ENCODE peak calls at places on chromosome 12, in four cellular contexts. G is neuronal stem cell; U is aorta; D is CD8-positive, alpha-beta memory T cell. O is an unnamed sample. For H3K4me1, the result is how much of the 10 kb centered on the place peaks cover.

GRCh38 chr12:121568971-121569808 is 11.6 kb downstream of the KDM2B start:
- DNase-seq in U (peak), G (no peak), D (no peak), O (peak)

GRCh38 chr12:71958056-71958455 is 19.4 kb downstream of the TPH2 start:
- DNase-seq in G (no peak), U (no peak), D (no peak), O (no peak)

GRCh38 chr12:50240096-50240791 is 43.1 kb downstream of the LIMA1 start:
- DNase-seq in U (no peak), D (no peak), G (no peak), O (no peak)

GRCh38 chr12:110680032-110680431 is 8.9 kb downstream of the HVCN1 start:
- DNase-seq in U (no peak), D (no peak), G (no peak), O (no peak)

GRCh38 chr12:116759783-116760581 is 21.9 kb downstream of the RNFT2 start:
- DNase-seq in D (no peak), G (no peak), U (peak), O (peak)

GRCh38 chr12:10191865-10192264 is 13.0 kb downstream of the TMEM52B start:
- DNase-seq in D (no peak), G (no peak), U (no peak), O (no peak)

GRCh38 chr12:106065506-106065905 is 73.2 kb downstream of the NUAK1 start:
- DNase-seq in G (no peak), D (no peak), U (no peak), O (no peak)

GRCh38 chr12:65121049-65121955 is at the start of gene WIF1:
- DNase-seq in U (peak), D (no peak), G (peak), O (peak)

GRCh38 chr12:107525719-107526554 is 159.7 kb upstream of the PWP1 start:
- DNase-seq in G (no peak), U (no peak), D (no peak), O (no peak)

GRCh38 chr12:88207921-88208640 is 66.0 kb downstream of the TMTC3 start:
- DNase-seq in U (peak), G (no peak), D (no peak), O (peak)

GRCh38 chr12:117596968-117597367 is 235.5 kb upstream of the NOS1 start:
- DNase-seq in G (no peak), U (no peak), D (no peak), O (no peak)

GRCh38 chr12:20444595-20445170 is 76.3 kb downstream of the PDE3A start:
- DNase-seq in D (no peak), U (no peak), G (no peak), O (no peak)

GRCh38 chr12:124687695-124688301 is 120.4 kb upstream of the NCOR2 start:
- DNase-seq in G (no peak), U (peak), D (no peak), O (peak)

DNA sequence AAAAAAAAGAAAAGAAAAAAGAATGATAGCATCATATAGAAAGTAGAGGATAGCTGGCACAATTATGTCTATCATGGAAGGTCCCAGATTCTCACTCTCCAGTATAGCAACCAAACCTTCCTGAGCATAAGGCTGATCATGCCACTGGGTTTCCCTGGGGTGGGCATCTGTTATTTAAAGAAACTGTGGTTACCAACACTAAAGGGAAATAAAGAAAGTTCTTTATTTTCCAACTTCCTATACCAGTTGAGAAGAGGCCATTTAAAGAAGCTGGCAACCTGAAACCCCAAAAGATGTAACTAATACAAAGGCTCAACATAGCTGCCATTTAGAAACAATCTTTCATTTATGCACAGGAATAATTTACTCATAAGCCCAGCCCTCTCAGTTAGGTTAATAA is 3.1 kb downstream of the BCAT1 start:
- DNase-seq in D (no peak), U (no peak), G (no peak), O (no peak)
- H3K4me1 ChIP-seq in D (under half), U (under half), G (under half), O (under half)

DNA sequence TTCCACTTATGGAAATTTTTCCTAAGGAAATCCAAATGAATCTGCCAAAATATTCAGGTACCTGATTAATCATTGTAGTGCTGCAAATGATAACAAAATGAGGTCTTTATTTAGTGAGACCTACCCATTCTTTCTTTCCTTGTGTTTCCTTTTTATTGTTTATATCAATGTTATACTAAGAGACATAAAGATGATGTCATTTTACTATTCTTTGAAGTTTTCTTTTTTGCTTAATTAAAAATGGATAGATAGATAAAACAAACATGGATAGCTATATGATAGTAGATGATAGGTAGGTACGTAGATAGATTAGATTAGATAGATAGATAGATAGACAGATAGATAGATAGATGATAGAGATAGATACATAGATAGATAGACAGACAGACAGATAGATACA is 669.5 kb upstream of the TBX3 start:
- DNase-seq in D (no peak), U (no peak), G (no peak), O (no peak)
- H3K4me3 ChIP-seq in D (no peak), U (no peak), G (no peak), O (no peak)

GRCh38 chr12:93913845-93914244 is 234.5 kb upstream of the PLXNC1 start:
- DNase-seq in U (no peak), D (no peak), G (no peak), O (no peak)
- H3K27ac ChIP-seq in U (no peak), D (no peak), G (no peak), O (no peak)

GRCh38 chr12:78559441-78559840 is 305.1 kb upstream of the SYT1 start:
- DNase-seq in U (no peak), G (no peak), D (no peak), O (no peak)
- H3K4me1 ChIP-seq in U (under half), G (under half), D (under half), O (under half)

GRCh38 chr12:119008691-119009221 is 27.4 kb downstream of the SRRM4 start:
- DNase-seq in G (peak), D (no peak), U (no peak), O (no peak)
- H3K4me3 ChIP-seq in G (peak), D (no peak), U (no peak), O (no peak)

DNA sequence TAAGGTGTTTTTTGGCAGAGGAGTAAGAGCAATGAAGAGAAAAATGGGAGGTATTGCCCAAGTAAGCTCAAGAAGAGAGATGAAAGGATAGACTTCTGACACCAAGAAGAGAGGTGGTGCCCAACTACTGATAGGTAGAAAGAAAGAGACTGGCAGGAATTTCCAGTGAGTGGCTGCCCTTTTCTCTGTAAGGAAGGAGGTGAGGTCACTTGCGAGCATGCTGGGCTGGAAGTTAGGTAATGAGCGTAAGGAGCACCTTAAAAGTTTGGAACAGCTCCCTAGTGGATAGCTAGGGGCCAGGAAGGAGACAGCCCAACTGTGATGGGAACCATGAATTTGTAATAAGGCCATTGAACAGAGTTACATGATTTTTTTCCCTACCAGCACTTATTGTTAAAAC is 127.0 kb downstream of the ANO6 start:
- DNase-seq in D (no peak), G (no peak), U (no peak), O (no peak)
- H3K27ac ChIP-seq in D (no peak), G (no peak), U (no peak), O (no peak)

GRCh38 chr12:5807090-5807414 is 138.0 kb downstream of the ANO2 start:
- DNase-seq in G (no peak), U (no peak), D (no peak), O (no peak)

GRCh38 chr12:5807538-5808219 is 137.4 kb downstream of the ANO2 start:
- DNase-seq in G (no peak), U (no peak), D (no peak), O (no peak)

GRCh38 chr12:5808956-5809355 is 136.1 kb downstream of the ANO2 start:
- DNase-seq in U (no peak), G (no peak), D (no peak), O (no peak)

GRCh38 chr12:5803532-5803931 is 141.5 kb downstream of the ANO2 start:
- DNase-seq in G (no peak), D (no peak), U (no peak), O (no peak)

GRCh38 chr12:5806376-5807089 is 138.5 kb downstream of the ANO2 start:
- DNase-seq in U (no peak), G (no peak), D (no peak), O (no peak)
- H3K4me1 ChIP-seq in U (under half), G (under half), D (under half), O (under half)

GRCh38 chr12:21499765-21500164 is 1.7 kb downstream of the RECQL start:
- DNase-seq in U (no peak), G (no peak), D (no peak), O (no peak)
- H3K4me3 ChIP-seq in U (no peak), G (no peak), D (no peak), O (no peak)

GRCh38 chr12:48851883-48852733 is at the start of gene DDX23:
- DNase-seq in G (peak), D (peak), U (peak), O (peak)

GRCh38 chr12:48856379-48856778 is 4.4 kb upstream of the DDX23 start:
- DNase-seq in D (no peak), G (no peak), U (no peak), O (no peak)

GRCh38 chr12:48854488-48854887 is 2.5 kb upstream of the DDX23 start:
- DNase-seq in G (no peak), U (no peak), D (no peak), O (no peak)

GRCh38 chr12:48853228-48853688 is 1.3 kb upstream of the DDX23 start:
- DNase-seq in U (peak), G (peak), D (peak), O (peak)

DNA sequence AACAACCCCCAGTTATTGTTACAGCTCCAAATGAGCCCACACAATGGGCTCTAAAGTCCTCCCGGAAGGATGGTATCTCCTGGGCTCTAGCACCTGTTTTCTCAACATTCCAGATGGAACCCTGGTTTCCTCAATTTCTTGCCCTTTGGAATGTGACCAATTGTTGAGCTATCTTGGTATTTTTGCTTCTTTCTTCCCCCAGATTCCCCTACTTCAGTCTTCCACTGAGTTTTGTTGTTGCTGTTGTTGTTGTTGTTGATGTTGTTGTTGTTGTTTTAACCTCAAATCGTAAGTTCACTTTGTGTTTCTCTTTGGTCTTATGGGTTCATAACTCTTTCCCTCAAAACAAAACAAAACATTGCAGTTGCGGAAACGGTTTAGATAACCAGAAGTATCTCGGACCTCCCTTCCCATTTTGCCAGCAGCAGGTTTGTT is 788 bp upstream of the DDX23 start:
- DNase-seq in D (no peak), U (no peak), G (no peak), O (no peak)
- H3K27ac ChIP-seq in D (peak), U (no peak), G (no peak), O (peak)

O was measured in right cardiac atrium.